ENCODE peak calls at places on chromosome 15, in five cellular contexts. H is ELF-1, M is left cardiac atrium, F is HT-29, P is B cell. W is an unnamed sample.

GRCh38 chr15:75098371-75098770 is 75.0 kb downstream of the PPCDC start:
- DNase-seq in H (no peak), M (no peak), F (no peak), P (no peak), W (no peak)

GRCh38 chr15:67043939-67044771 is 21.2 kb upstream of the SMAD3 start:
- DNase-seq in H (peak), M (no peak), F (no peak), P (no peak), W (no peak)

GRCh38 chr15:101047301-101047781 is 128.2 kb downstream of the LRRK1 start:
- DNase-seq in H (peak), M (no peak), F (no peak), P (no peak), W (no peak)

GRCh38 chr15:34721157-34721801 is 33.5 kb downstream of the GJD2 start:
- DNase-seq in H (no peak), M (no peak), F (no peak), P (no peak), W (no peak)

GRCh38 chr15:82805994-82806406 is at the start of gene FSD2:
- DNase-seq in H (peak), M (peak), F (no peak), P (peak), W (peak)

GRCh38 chr15:94168250-94168649 is 63.1 kb upstream of the MCTP2 start:
- DNase-seq in H (no peak), M (no peak), F (no peak), P (no peak), W (peak)

GRCh38 chr15:47688573-47689086 is 28.7 kb upstream of the SEMA6D start:
- DNase-seq in H (no peak), M (no peak), F (no peak), P (no peak), W (no peak)

GRCh38 chr15:95121191-95121590 is 889.8 kb downstream of the MCTP2 start:
- DNase-seq in H (no peak), M (no peak), F (no peak), P (no peak), W (no peak)

GRCh38 chr15:80977627-80978036 is 12.0 kb downstream of the MESD start:
- DNase-seq in H (peak), M (peak), F (peak), P (peak), W (peak)

GRCh38 chr15:77179541-77179998 is 108.7 kb upstream of the TSPAN3 start:
- DNase-seq in H (no peak), M (no peak), F (no peak), P (no peak), W (no peak)

GRCh38 chr15:98412852-98413251 is 235.5 kb upstream of the IGF1R start:
- DNase-seq in H (no peak), M (no peak), F (no peak), P (no peak), W (no peak)

GRCh38 chr15:70284438-70285214 is 186.9 kb upstream of the TLE3 start:
- DNase-seq in H (no peak), M (no peak), F (no peak), P (peak), W (no peak)

GRCh38 chr15:94395626-94396025 is 164.3 kb downstream of the MCTP2 start:
- DNase-seq in H (no peak), M (no peak), F (no peak), P (no peak), W (no peak)

GRCh38 chr15:77985931-77986480 is 91.5 kb downstream of the TBC1D2B start:
- DNase-seq in H (no peak), M (no peak), F (no peak), P (no peak), W (no peak)

GRCh38 chr15:66899555-66900350 is 165.6 kb upstream of the SMAD3 start:
- DNase-seq in H (no peak), M (no peak), F (no peak), P (no peak), W (no peak)

GRCh38 chr15:58396181-58396580 is 35.6 kb upstream of the LIPC start:
- DNase-seq in H (no peak), M (no peak), F (no peak), P (no peak), W (no peak)

GRCh38 chr15:101267320-101268104 is 9.8 kb downstream of the SELENOS start:
- DNase-seq in H (peak), M (peak), F (peak), P (no peak), W (no peak)

GRCh38 chr15:61383421-61383820 is 154.3 kb upstream of the RORA start:
- DNase-seq in H (no peak), M (no peak), F (no peak), P (no peak), W (no peak)